ENCODE peak calls at places on chromosomes 12 and 14, in eight cellular contexts. One of them, this sample, is unnamed.
A peak's percentile ranks its signal among the peaks of the same experiment; 100 is the strongest.

GRCh38 chr12:19683178-19683927 is 244.1 kb downstream of the AEBP2 start:
- DNase-seq in osteocyte: no peak
- DNase-seq in CD4-positive, alpha-beta memory T cell: no peak
- DNase-seq in cardiac fibroblast: peak; percentile 82
- DNase-seq in mesenchymal stem cell: peak; percentile 82
- DNase-seq in GM12891: no peak
- DNase-seq in endodermal cell: no peak
- DNase-seq in midbrain: no peak
- DNase-seq in this sample: no peak

GRCh38 chr14:53306926-53307325 is 153.8 kb upstream of the DDHD1 start:
- DNase-seq in osteocyte: no peak
- DNase-seq in CD4-positive, alpha-beta memory T cell: no peak
- DNase-seq in cardiac fibroblast: no peak
- DNase-seq in mesenchymal stem cell: peak; percentile 12
- DNase-seq in GM12891: no peak
- DNase-seq in endodermal cell: no peak
- DNase-seq in midbrain: peak; percentile 90
- DNase-seq in this sample: peak; percentile 96

GRCh38 chr14:100827140-100827517 is 1.2 kb downstream of the MEG3 start:
- DNase-seq in osteocyte: no peak
- DNase-seq in CD4-positive, alpha-beta memory T cell: no peak
- DNase-seq in cardiac fibroblast: peak; percentile 29
- DNase-seq in mesenchymal stem cell: no peak
- DNase-seq in GM12891: no peak
- DNase-seq in endodermal cell: no peak
- DNase-seq in midbrain: no peak
- DNase-seq in this sample: no peak

GRCh38 chr14:80393766-80394165 is 182.5 kb upstream of the DIO2 start:
- DNase-seq in osteocyte: no peak
- DNase-seq in CD4-positive, alpha-beta memory T cell: no peak
- DNase-seq in cardiac fibroblast: no peak
- DNase-seq in mesenchymal stem cell: no peak
- DNase-seq in GM12891: no peak
- DNase-seq in endodermal cell: no peak
- DNase-seq in midbrain: no peak
- DNase-seq in this sample: no peak

GRCh38 chr12:111705672-111706071 is 19.8 kb downstream of the ACAD10 start:
- DNase-seq in osteocyte: no peak
- DNase-seq in CD4-positive, alpha-beta memory T cell: no peak
- DNase-seq in cardiac fibroblast: no peak
- DNase-seq in mesenchymal stem cell: no peak
- DNase-seq in GM12891: no peak
- DNase-seq in endodermal cell: no peak
- DNase-seq in midbrain: no peak
- DNase-seq in this sample: no peak

GRCh38 chr12:3214508-3215365 is 137.6 kb downstream of the TSPAN9 start:
- DNase-seq in osteocyte: no peak
- DNase-seq in CD4-positive, alpha-beta memory T cell: no peak
- DNase-seq in cardiac fibroblast: no peak
- DNase-seq in mesenchymal stem cell: no peak
- DNase-seq in GM12891: no peak
- DNase-seq in endodermal cell: peak; percentile 90
- DNase-seq in midbrain: no peak
- DNase-seq in this sample: no peak

GRCh38 chr14:39090548-39091111 is 12.4 kb downstream of the SEC23A start:
- DNase-seq in osteocyte: no peak
- DNase-seq in CD4-positive, alpha-beta memory T cell: no peak
- DNase-seq in cardiac fibroblast: no peak
- DNase-seq in mesenchymal stem cell: no peak
- DNase-seq in GM12891: no peak
- DNase-seq in endodermal cell: no peak
- DNase-seq in midbrain: no peak
- DNase-seq in this sample: no peak

GRCh38 chr14:71383510-71383909 is 476.3 kb downstream of the PCNX1 start:
- DNase-seq in osteocyte: no peak
- DNase-seq in CD4-positive, alpha-beta memory T cell: no peak
- DNase-seq in cardiac fibroblast: no peak
- DNase-seq in mesenchymal stem cell: no peak
- DNase-seq in GM12891: no peak
- DNase-seq in endodermal cell: no peak
- DNase-seq in midbrain: no peak
- DNase-seq in this sample: no peak

GRCh38 chr12:31491819-31492598 is 98.9 kb downstream of the DENND5B start:
- DNase-seq in osteocyte: no peak
- DNase-seq in CD4-positive, alpha-beta memory T cell: no peak
- DNase-seq in cardiac fibroblast: peak; percentile 88
- DNase-seq in mesenchymal stem cell: peak; percentile 82
- DNase-seq in GM12891: no peak
- DNase-seq in endodermal cell: no peak
- DNase-seq in midbrain: no peak
- DNase-seq in this sample: peak; percentile 25

GRCh38 chr14:103871596-103872480 is 24.5 kb upstream of the PPP1R13B start:
- DNase-seq in osteocyte: no peak
- DNase-seq in CD4-positive, alpha-beta memory T cell: peak; percentile 61
- DNase-seq in cardiac fibroblast: no peak
- DNase-seq in mesenchymal stem cell: no peak
- DNase-seq in GM12891: peak; percentile 91
- DNase-seq in endodermal cell: peak; percentile 93
- DNase-seq in midbrain: no peak
- DNase-seq in this sample: no peak

GRCh38 chr12:109219938-109220337 is 89.1 kb downstream of the FOXN4 start:
- DNase-seq in osteocyte: no peak
- DNase-seq in CD4-positive, alpha-beta memory T cell: no peak
- DNase-seq in cardiac fibroblast: no peak
- DNase-seq in mesenchymal stem cell: no peak
- DNase-seq in GM12891: no peak
- DNase-seq in endodermal cell: no peak
- DNase-seq in midbrain: no peak
- DNase-seq in this sample: no peak

GRCh38 chr14:104971447-104972240 is 6.5 kb downstream of the AHNAK2 start:
- DNase-seq in osteocyte: no peak
- DNase-seq in CD4-positive, alpha-beta memory T cell: no peak
- DNase-seq in cardiac fibroblast: no peak
- DNase-seq in mesenchymal stem cell: no peak
- DNase-seq in GM12891: no peak
- DNase-seq in endodermal cell: peak; percentile 44
- DNase-seq in midbrain: no peak
- DNase-seq in this sample: no peak

GRCh38 chr14:59217011-59217410 is 28.5 kb downstream of the DAAM1 start:
- DNase-seq in osteocyte: no peak
- DNase-seq in CD4-positive, alpha-beta memory T cell: no peak
- DNase-seq in cardiac fibroblast: no peak
- DNase-seq in mesenchymal stem cell: no peak
- DNase-seq in GM12891: no peak
- DNase-seq in endodermal cell: no peak
- DNase-seq in midbrain: no peak
- DNase-seq in this sample: no peak

GRCh38 chr14:68476212-68476964 is 316.5 kb downstream of the ZFP36L1 start:
- DNase-seq in osteocyte: no peak
- DNase-seq in CD4-positive, alpha-beta memory T cell: no peak
- DNase-seq in cardiac fibroblast: peak; percentile 97
- DNase-seq in mesenchymal stem cell: peak; percentile 97
- DNase-seq in GM12891: no peak
- DNase-seq in endodermal cell: no peak
- DNase-seq in midbrain: peak; percentile 43
- DNase-seq in this sample: peak; percentile 81

GRCh38 chr14:75726326-75726725 is 65.3 kb downstream of the TTLL5 start:
- DNase-seq in osteocyte: no peak
- DNase-seq in CD4-positive, alpha-beta memory T cell: no peak
- DNase-seq in cardiac fibroblast: no peak
- DNase-seq in mesenchymal stem cell: no peak
- DNase-seq in GM12891: no peak
- DNase-seq in endodermal cell: no peak
- DNase-seq in midbrain: no peak
- DNase-seq in this sample: no peak

GRCh38 chr12:54431911-54432814 is 13.1 kb upstream of the ITGA5 start:
- DNase-seq in osteocyte: no peak
- DNase-seq in CD4-positive, alpha-beta memory T cell: no peak
- DNase-seq in cardiac fibroblast: peak; percentile 86
- DNase-seq in mesenchymal stem cell: peak; percentile 85
- DNase-seq in GM12891: no peak
- DNase-seq in endodermal cell: peak; percentile 97
- DNase-seq in midbrain: no peak
- DNase-seq in this sample: no peak

GRCh38 chr12:12779529-12779928 is 5.9 kb upstream of the APOLD1 start:
- DNase-seq in osteocyte: no peak
- DNase-seq in CD4-positive, alpha-beta memory T cell: no peak
- DNase-seq in cardiac fibroblast: peak; percentile 96
- DNase-seq in mesenchymal stem cell: peak; percentile 81
- DNase-seq in GM12891: no peak
- DNase-seq in endodermal cell: no peak
- DNase-seq in midbrain: no peak
- DNase-seq in this sample: no peak

GRCh38 chr12:104682790-104683279 is 226.1 kb downstream of the CHST11 start:
- DNase-seq in osteocyte: no peak
- DNase-seq in CD4-positive, alpha-beta memory T cell: peak; percentile 78
- DNase-seq in cardiac fibroblast: no peak
- DNase-seq in mesenchymal stem cell: no peak
- DNase-seq in GM12891: peak; percentile 49
- DNase-seq in endodermal cell: peak; percentile 36
- DNase-seq in midbrain: no peak
- DNase-seq in this sample: no peak

GRCh38 chr12:1836241-1836803 is 16.0 kb downstream of the LRTM2 start:
- DNase-seq in osteocyte: no peak
- DNase-seq in CD4-positive, alpha-beta memory T cell: no peak
- DNase-seq in cardiac fibroblast: no peak
- DNase-seq in mesenchymal stem cell: no peak
- DNase-seq in GM12891: no peak
- DNase-seq in endodermal cell: no peak
- DNase-seq in midbrain: no peak
- DNase-seq in this sample: no peak

GRCh38 chr12:120625557-120626419 is 14.6 kb upstream of the CABP1 start:
- DNase-seq in osteocyte: no peak
- DNase-seq in CD4-positive, alpha-beta memory T cell: no peak
- DNase-seq in cardiac fibroblast: peak; percentile 31
- DNase-seq in mesenchymal stem cell: no peak
- DNase-seq in GM12891: no peak
- DNase-seq in endodermal cell: peak; percentile 87
- DNase-seq in midbrain: no peak
- DNase-seq in this sample: no peak

GRCh38 chr14:64910847-64911495 is 3.3 kb upstream of the CHURC1 start:
- DNase-seq in osteocyte: no peak
- DNase-seq in CD4-positive, alpha-beta memory T cell: no peak
- DNase-seq in cardiac fibroblast: peak; percentile 63
- DNase-seq in mesenchymal stem cell: peak; percentile 63
- DNase-seq in GM12891: no peak
- DNase-seq in endodermal cell: peak; percentile 50
- DNase-seq in midbrain: no peak
- DNase-seq in this sample: peak; percentile 14

GRCh38 chr14:29064305-29064704 is 297.7 kb downstream of the FOXG1 start:
- DNase-seq in osteocyte: no peak
- DNase-seq in CD4-positive, alpha-beta memory T cell: no peak
- DNase-seq in cardiac fibroblast: no peak
- DNase-seq in mesenchymal stem cell: no peak
- DNase-seq in GM12891: no peak
- DNase-seq in endodermal cell: no peak
- DNase-seq in midbrain: no peak
- DNase-seq in this sample: no peak

GRCh38 chr12:44117368-44117767 is 281.5 kb downstream of the TMEM117 start:
- DNase-seq in osteocyte: no peak
- DNase-seq in CD4-positive, alpha-beta memory T cell: no peak
- DNase-seq in cardiac fibroblast: no peak
- DNase-seq in mesenchymal stem cell: no peak
- DNase-seq in GM12891: no peak
- DNase-seq in endodermal cell: no peak
- DNase-seq in midbrain: no peak
- DNase-seq in this sample: no peak

GRCh38 chr12:62817556-62818271 is 117.2 kb downstream of the PPM1H start:
- DNase-seq in osteocyte: no peak
- DNase-seq in CD4-positive, alpha-beta memory T cell: no peak
- DNase-seq in cardiac fibroblast: peak; percentile 70
- DNase-seq in mesenchymal stem cell: peak; percentile 29
- DNase-seq in GM12891: no peak
- DNase-seq in endodermal cell: peak; percentile 75
- DNase-seq in midbrain: peak; percentile 60
- DNase-seq in this sample: peak; percentile 80

GRCh38 chr12:122399592-122400373 is 22.7 kb downstream of the CLIP1 start:
- DNase-seq in osteocyte: no peak
- DNase-seq in CD4-positive, alpha-beta memory T cell: peak; percentile 67
- DNase-seq in cardiac fibroblast: peak; percentile 97
- DNase-seq in mesenchymal stem cell: peak; percentile 91
- DNase-seq in GM12891: peak; percentile 45
- DNase-seq in endodermal cell: peak; percentile 90
- DNase-seq in midbrain: peak; percentile 48
- DNase-seq in this sample: peak; percentile 80

GRCh38 chr14:53493310-53493709 is 340.2 kb upstream of the DDHD1 start:
- DNase-seq in osteocyte: no peak
- DNase-seq in CD4-positive, alpha-beta memory T cell: no peak
- DNase-seq in cardiac fibroblast: no peak
- DNase-seq in mesenchymal stem cell: no peak
- DNase-seq in GM12891: no peak
- DNase-seq in endodermal cell: no peak
- DNase-seq in midbrain: no peak
- DNase-seq in this sample: no peak

GRCh38 chr12:124683330-124683662 is 115.9 kb upstream of the NCOR2 start:
- DNase-seq in osteocyte: no peak
- DNase-seq in CD4-positive, alpha-beta memory T cell: no peak
- DNase-seq in cardiac fibroblast: no peak
- DNase-seq in mesenchymal stem cell: no peak
- DNase-seq in GM12891: no peak
- DNase-seq in endodermal cell: peak; percentile 86
- DNase-seq in midbrain: no peak
- DNase-seq in this sample: no peak

GRCh38 chr12:58532855-58533608 is 387.3 kb downstream of the LRIG3 start:
- DNase-seq in osteocyte: no peak
- DNase-seq in CD4-positive, alpha-beta memory T cell: no peak
- DNase-seq in cardiac fibroblast: no peak
- DNase-seq in mesenchymal stem cell: no peak
- DNase-seq in GM12891: no peak
- DNase-seq in endodermal cell: no peak
- DNase-seq in midbrain: no peak
- DNase-seq in this sample: no peak

GRCh38 chr12:53481108-53481442 is 18.2 kb downstream of the MAP3K12 start:
- DNase-seq in osteocyte: no peak
- DNase-seq in CD4-positive, alpha-beta memory T cell: no peak
- DNase-seq in cardiac fibroblast: no peak
- DNase-seq in mesenchymal stem cell: no peak
- DNase-seq in GM12891: no peak
- DNase-seq in endodermal cell: no peak
- DNase-seq in midbrain: no peak
- DNase-seq in this sample: no peak

GRCh38 chr14:106044949-106045596 is 518.7 kb downstream of the TMEM121 start:
- DNase-seq in osteocyte: no peak
- DNase-seq in CD4-positive, alpha-beta memory T cell: peak; percentile 66
- DNase-seq in cardiac fibroblast: peak; percentile 15
- DNase-seq in mesenchymal stem cell: no peak
- DNase-seq in GM12891: peak; percentile 19
- DNase-seq in endodermal cell: peak; percentile 51
- DNase-seq in midbrain: no peak
- DNase-seq in this sample: no peak